ENCODE peak calls at places on chromosomes 1 and 21, in eight cellular contexts. N is CD4-positive, CD25-positive, alpha-beta regulatory T cell; Y is substantia nigra; H is osteoblast; L is foreskin fibroblast; C is vagina; M is Caki2; A is anterior cingulate cortex. G is an unnamed sample.

GRCh38 chr1:229579101-229579651 is 20.7 kb upstream of the ABCB10 start:
- DNase-seq in A (peak), N (no peak), L (peak), Y (peak), M (no peak), H (no peak), C (no peak), G (peak)

GRCh38 chr1:99659755-99660210 is 13.9 kb downstream of the PALMD start:
- DNase-seq in Y (no peak), N (no peak), L (peak), H (no peak), A (no peak), M (no peak), C (no peak), G (no peak)

GRCh38 chr1:29576510-29576909 is 340.2 kb downstream of the PTPRU start:
- DNase-seq in H (no peak), A (no peak), M (no peak), C (no peak), L (no peak), Y (no peak), N (no peak), G (no peak)

GRCh38 chr21:26385721-26386120 is 187.4 kb downstream of the CYYR1 start:
- DNase-seq in H (no peak), C (no peak), Y (no peak), N (no peak), A (no peak), M (no peak), L (peak), G (no peak)

GRCh38 chr1:221727146-221728036 is 14.5 kb downstream of the DUSP10 start:
- DNase-seq in N (no peak), Y (no peak), H (no peak), L (no peak), C (no peak), A (no peak), M (no peak), G (no peak)

GRCh38 chr1:18945401-18945849 is 11.1 kb downstream of the IFFO2 start:
- DNase-seq in H (peak), A (no peak), M (no peak), C (no peak), L (peak), Y (peak), N (no peak), G (peak)

GRCh38 chr21:45317401-45318145 is 29.9 kb upstream of the POFUT2 start:
- DNase-seq in C (no peak), N (no peak), M (peak), Y (no peak), A (no peak), L (peak), H (peak), G (no peak)

GRCh38 chr1:55311057-55311631 is 96.0 kb upstream of the USP24 start:
- DNase-seq in L (peak), N (no peak), M (no peak), Y (no peak), H (peak), C (no peak), A (no peak), G (no peak)

GRCh38 chr1:244049142-244049968 is 1.7 kb upstream of the ZBTB18 start:
- DNase-seq in N (peak), A (no peak), H (peak), C (no peak), Y (peak), M (no peak), L (peak), G (peak)

G was measured in head of caudate nucleus.